ENCODE peak calls at places on chromosomes 12 and 14, in nine cellular contexts. One of them, this sample, is unnamed.

GRCh38 chr12:58502236-58502635 is 418.1 kb downstream of the LRIG3 start:
- DNase-seq in PC-9: no peak
- DNase-seq in ureter: no peak
- DNase-seq in COR-L47: peak
- DNase-seq in breast epithelium: no peak
- DNase-seq in WTC11: no peak
- DNase-seq in lower lobe of right lung: no peak
- DNase-seq in HFF-Myc: no peak
- DNase-seq in naive thymus-derived CD8-positive, alpha-beta T cell: no peak
- DNase-seq in this sample: no peak

GRCh38 chr12:56257491-56258067 is 605 bp downstream of the ANKRD52 start:
- DNase-seq in PC-9: no peak
- DNase-seq in ureter: no peak
- DNase-seq in COR-L47: peak
- DNase-seq in breast epithelium: no peak
- DNase-seq in WTC11: peak
- DNase-seq in lower lobe of right lung: no peak
- DNase-seq in HFF-Myc: no peak
- DNase-seq in naive thymus-derived CD8-positive, alpha-beta T cell: no peak
- DNase-seq in this sample: peak

GRCh38 chr12:49885663-49886461 is 17.8 kb downstream of the FAIM2 start:
- DNase-seq in PC-9: no peak
- DNase-seq in ureter: no peak
- DNase-seq in COR-L47: no peak
- DNase-seq in breast epithelium: no peak
- DNase-seq in WTC11: no peak
- DNase-seq in lower lobe of right lung: peak
- DNase-seq in HFF-Myc: no peak
- DNase-seq in naive thymus-derived CD8-positive, alpha-beta T cell: no peak
- DNase-seq in this sample: no peak

GRCh38 chr12:131908082-131908715 is 13.8 kb downstream of the ULK1 start:
- DNase-seq in PC-9: no peak
- DNase-seq in ureter: no peak
- DNase-seq in COR-L47: no peak
- DNase-seq in breast epithelium: no peak
- DNase-seq in WTC11: no peak
- DNase-seq in lower lobe of right lung: no peak
- DNase-seq in HFF-Myc: no peak
- DNase-seq in naive thymus-derived CD8-positive, alpha-beta T cell: no peak
- DNase-seq in this sample: no peak

GRCh38 chr12:12715459-12716150 is 1.6 kb upstream of the CDKN1B start:
- DNase-seq in PC-9: no peak
- DNase-seq in ureter: no peak
- DNase-seq in COR-L47: no peak
- DNase-seq in breast epithelium: no peak
- DNase-seq in WTC11: no peak
- DNase-seq in lower lobe of right lung: no peak
- DNase-seq in HFF-Myc: no peak
- DNase-seq in naive thymus-derived CD8-positive, alpha-beta T cell: peak
- DNase-seq in this sample: no peak

GRCh38 chr14:54549862-54550261 is 17.1 kb upstream of the SAMD4A start:
- DNase-seq in PC-9: no peak
- DNase-seq in ureter: no peak
- DNase-seq in COR-L47: no peak
- DNase-seq in breast epithelium: no peak
- DNase-seq in WTC11: no peak
- DNase-seq in lower lobe of right lung: no peak
- DNase-seq in HFF-Myc: no peak
- DNase-seq in naive thymus-derived CD8-positive, alpha-beta T cell: no peak
- DNase-seq in this sample: no peak

GRCh38 chr14:20632831-20633771 is 8.4 kb downstream of the OR6S1 start:
- DNase-seq in PC-9: peak
- DNase-seq in ureter: peak
- DNase-seq in COR-L47: peak
- DNase-seq in breast epithelium: no peak
- DNase-seq in WTC11: peak
- DNase-seq in lower lobe of right lung: no peak
- DNase-seq in HFF-Myc: peak
- DNase-seq in naive thymus-derived CD8-positive, alpha-beta T cell: peak
- DNase-seq in this sample: peak

GRCh38 chr12:68932701-68933563 is at the start of gene CPM:
- DNase-seq in PC-9: peak
- DNase-seq in ureter: peak
- DNase-seq in COR-L47: no peak
- DNase-seq in breast epithelium: peak
- DNase-seq in WTC11: peak
- DNase-seq in lower lobe of right lung: peak
- DNase-seq in HFF-Myc: no peak
- DNase-seq in naive thymus-derived CD8-positive, alpha-beta T cell: peak
- DNase-seq in this sample: peak

GRCh38 chr14:50846171-50846880 is 15.4 kb upstream of the NIN start:
- DNase-seq in PC-9: no peak
- DNase-seq in ureter: no peak
- DNase-seq in COR-L47: no peak
- DNase-seq in breast epithelium: no peak
- DNase-seq in WTC11: no peak
- DNase-seq in lower lobe of right lung: no peak
- DNase-seq in HFF-Myc: no peak
- DNase-seq in naive thymus-derived CD8-positive, alpha-beta T cell: no peak
- DNase-seq in this sample: no peak

GRCh38 chr14:104109731-104110361 is 24.3 kb downstream of the ASPG start:
- DNase-seq in PC-9: no peak
- DNase-seq in ureter: no peak
- DNase-seq in COR-L47: no peak
- DNase-seq in breast epithelium: peak
- DNase-seq in WTC11: peak
- DNase-seq in lower lobe of right lung: peak
- DNase-seq in HFF-Myc: no peak
- DNase-seq in naive thymus-derived CD8-positive, alpha-beta T cell: no peak
- DNase-seq in this sample: no peak

GRCh38 chr12:109764776-109765492 is 51.3 kb downstream of the FAM222A start:
- DNase-seq in PC-9: no peak
- DNase-seq in ureter: no peak
- DNase-seq in COR-L47: no peak
- DNase-seq in breast epithelium: peak
- DNase-seq in WTC11: no peak
- DNase-seq in lower lobe of right lung: peak
- DNase-seq in HFF-Myc: no peak
- DNase-seq in naive thymus-derived CD8-positive, alpha-beta T cell: no peak
- DNase-seq in this sample: peak

GRCh38 chr12:79155703-79156102 is 291.1 kb downstream of the SYT1 start:
- DNase-seq in PC-9: no peak
- DNase-seq in ureter: no peak
- DNase-seq in COR-L47: no peak
- DNase-seq in breast epithelium: no peak
- DNase-seq in WTC11: no peak
- DNase-seq in lower lobe of right lung: no peak
- DNase-seq in HFF-Myc: no peak
- DNase-seq in naive thymus-derived CD8-positive, alpha-beta T cell: no peak
- DNase-seq in this sample: no peak

GRCh38 chr12:53750812-53751335 is 905 bp downstream of the CISTR start:
- DNase-seq in PC-9: no peak
- DNase-seq in ureter: no peak
- DNase-seq in COR-L47: no peak
- DNase-seq in breast epithelium: no peak
- DNase-seq in WTC11: peak
- DNase-seq in lower lobe of right lung: peak
- DNase-seq in HFF-Myc: no peak
- DNase-seq in naive thymus-derived CD8-positive, alpha-beta T cell: peak
- DNase-seq in this sample: no peak

GRCh38 chr12:22539055-22539454 is 5.3 kb downstream of the C2CD5 start:
- DNase-seq in PC-9: no peak
- DNase-seq in ureter: no peak
- DNase-seq in COR-L47: no peak
- DNase-seq in breast epithelium: no peak
- DNase-seq in WTC11: no peak
- DNase-seq in lower lobe of right lung: no peak
- DNase-seq in HFF-Myc: no peak
- DNase-seq in naive thymus-derived CD8-positive, alpha-beta T cell: no peak
- DNase-seq in this sample: no peak

This sample was measured in H9.